ENCODE peak calls at places on chromosomes 1 and 21, in eight cellular contexts. G is anterior cingulate cortex; W is hepatocyte; C is activated T-helper 9 cell treated with anti-CD3 and anti-CD28 coated beads, Interleukin-2, amount 50 U/mL, for 16 hours; R is effector CD4-positive, alpha-beta T cell; J is GM12865; F is MM.1S; N is neural crest cell. O is an unnamed sample.

GRCh38 chr1:45913183-45913924 is 109.9 kb downstream of the MAST2 start:
- DNase-seq in G (no peak), W (peak; percentile 79), C (no peak), R (no peak), J (no peak), F (no peak), N (no peak), O (no peak)

GRCh38 chr1:226674892-226675719 is 64.0 kb downstream of the ITPKB start:
- DNase-seq in G (no peak), W (no peak), C (peak; percentile 49), R (peak; percentile 79), J (peak; percentile 92), F (no peak), N (no peak), O (no peak)

GRCh38 chr1:156126701-156127534 is 12.4 kb downstream of the LMNA start:
- DNase-seq in G (no peak), W (peak; percentile 65), C (peak; percentile 78), R (peak; percentile 79), J (peak; percentile 93), F (peak; percentile 84), N (no peak), O (no peak)

GRCh38 chr1:119040489-119040888 is 52.3 kb upstream of the TBX15 start:
- DNase-seq in G (no peak), W (no peak), C (no peak), R (no peak), J (no peak), F (no peak), N (no peak), O (no peak)

GRCh38 chr1:159867322-159868064 is 5.0 kb upstream of the VSIG8 start:
- DNase-seq in G (no peak), W (peak; percentile 68), C (no peak), R (no peak), J (no peak), F (no peak), N (no peak), O (no peak)

GRCh38 chr1:185317886-185318310 is 855 bp upstream of the IVNS1ABP start:
- DNase-seq in G (no peak), W (peak; percentile 56), C (peak; percentile 64), R (peak; percentile 68), J (peak; percentile 89), F (peak; percentile 96), N (no peak), O (peak; percentile 46)

GRCh38 chr1:18922848-18923475 is 20.6 kb upstream of the ALDH4A1 start:
- DNase-seq in G (no peak), W (no peak), C (no peak), R (no peak), J (no peak), F (no peak), N (no peak), O (no peak)

GRCh38 chr1:221687731-221688487 is 54.0 kb downstream of the DUSP10 start:
- DNase-seq in G (no peak), W (no peak), C (no peak), R (no peak), J (peak; percentile 26), F (no peak), N (no peak), O (no peak)

GRCh38 chr1:156480411-156481192 is 20.0 kb downstream of the MEF2D start:
- DNase-seq in G (peak; percentile 52), W (peak; percentile 62), C (peak; percentile 64), R (peak; percentile 84), J (peak; percentile 83), F (peak; percentile 64), N (peak; percentile 73), O (peak; percentile 52)

GRCh38 chr21:41458121-41458520 is 32.1 kb downstream of the MX1 start:
- DNase-seq in G (no peak), W (no peak), C (no peak), R (no peak), J (no peak), F (no peak), N (no peak), O (no peak)

GRCh38 chr1:175062339-175062738 is 5.3 kb upstream of the TNN start:
- DNase-seq in G (no peak), W (no peak), C (no peak), R (no peak), J (no peak), F (no peak), N (no peak), O (no peak)

GRCh38 chr1:223298706-223299105 is 65.3 kb downstream of the SUSD4 start:
- DNase-seq in G (no peak), W (no peak), C (no peak), R (no peak), J (no peak), F (no peak), N (no peak), O (no peak)

GRCh38 chr1:84145051-84145450 is 980 bp downstream of the PRKACB start:
- DNase-seq in G (no peak), W (no peak), C (no peak), R (no peak), J (no peak), F (peak; percentile 21), N (no peak), O (no peak)

GRCh38 chr1:115706009-115706362 is 62.5 kb downstream of the CASQ2 start:
- DNase-seq in G (no peak), W (no peak), C (no peak), R (no peak), J (no peak), F (no peak), N (no peak), O (no peak)

GRCh38 chr1:36136535-36136934 is 11.5 kb upstream of the COL8A2 start:
- DNase-seq in G (no peak), W (no peak), C (no peak), R (no peak), J (no peak), F (no peak), N (no peak), O (no peak)

GRCh38 chr21:34668803-34669148 is at the start of gene CLIC6:
- DNase-seq in G (no peak), W (peak; percentile 28), C (no peak), R (no peak), J (peak; percentile 71), F (no peak), N (no peak), O (no peak)